ENCODE peak calls at places on chromosomes 16 and 17, in ten cellular contexts. E is amniotic stem cell; B is DMS 273 treated with DMSO at 0.1 percent for 48 hours; D is activated effector memory CD4-positive, alpha-beta T cell treated with anti-CD3 and anti-CD28 coated beads, Interleukin-2, amount 50 U/mL, for 16 hours; W is T-helper 1 cell; A is activated T-helper 9 cell treated with anti-CD3 and anti-CD28 coated beads, Interleukin-2, amount 50 U/mL, for 16 hours; C is activated CD4-positive, alpha-beta T cell treated with anti-CD3 and anti-CD28 coated beads, Interleukin-2, amount 50 U/mL, for 24 hours; X is cardiac fibroblast; H is stimulated activated CD4-positive, alpha-beta T cell treated with anti-CD3 and anti-CD28 coated beads, TNF-alpha, amount 100 ng/mL, for 1 hour; I is T-helper 2 cell. J is an unnamed sample.

GRCh38 chr16:71246309-71246708 is 15.8 kb upstream of the HYDIN start:
- DNase-seq in E (no peak), B (no peak), D (no peak), W (no peak), A (no peak), C (no peak), X (no peak), H (no peak), I (no peak), J (no peak)

GRCh38 chr17:66459811-66460270 is 157.4 kb downstream of the PRKCA start:
- DNase-seq in E (peak), B (no peak), D (no peak), W (no peak), A (no peak), C (no peak), X (peak), H (no peak), I (no peak), J (no peak)

GRCh38 chr17:7261377-7262191 is 694 bp downstream of the CLDN7 start:
- DNase-seq in E (no peak), B (no peak), D (peak), W (peak), A (no peak), C (no peak), X (no peak), H (no peak), I (peak), J (no peak)

GRCh38 chr17:83152745-83153611 is 73.6 kb downstream of the METRNL start:
- DNase-seq in E (no peak), B (no peak), D (no peak), W (no peak), A (no peak), C (no peak), X (no peak), H (no peak), I (no peak), J (peak)

GRCh38 chr17:75773808-75774470 is 8.9 kb upstream of the GALK1 start:
- DNase-seq in E (no peak), B (no peak), D (peak), W (no peak), A (no peak), C (no peak), X (no peak), H (no peak), I (peak), J (no peak)

GRCh38 chr16:30096105-30096861 is at the start of gene YPEL3:
- DNase-seq in E (peak), B (peak), D (peak), W (peak), A (peak), C (peak), X (peak), H (peak), I (peak), J (peak)

GRCh38 chr16:4309102-4309832 is 6.6 kb upstream of the GLIS2 start:
- DNase-seq in E (no peak), B (no peak), D (no peak), W (no peak), A (no peak), C (no peak), X (no peak), H (no peak), I (no peak), J (no peak)

GRCh38 chr17:62674841-62675240 is 47.4 kb downstream of the MRC2 start:
- DNase-seq in E (no peak), B (no peak), D (no peak), W (no peak), A (no peak), C (no peak), X (no peak), H (no peak), I (no peak), J (no peak)

GRCh38 chr16:3012246-3012645 is 477 bp upstream of the CLDN9 start:
- DNase-seq in E (no peak), B (no peak), D (no peak), W (no peak), A (no peak), C (no peak), X (no peak), H (no peak), I (no peak), J (no peak)